ENCODE peak calls at places on chromosome 18, in seven cellular contexts. One of them, this sample, is unnamed.

GRCh38 chr18:9855686-9856085 is 30.1 kb upstream of the TXNDC2 start:
- DNase-seq in T-helper 1 cell: no peak
- DNase-seq in anterior cingulate cortex: no peak
- DNase-seq in naive thymus-derived CD8-positive, alpha-beta T cell: no peak
- DNase-seq in T-helper 17 cell: no peak
- DNase-seq in NCI-H1092 treated with DMSO at 0.1 percent for 48 hours: no peak
- DNase-seq in AG08395: no peak
- DNase-seq in this sample: no peak

GRCh38 chr18:26464128-26465011 is 84.0 kb downstream of the KCTD1 start:
- DNase-seq in NCI-H1092 treated with DMSO at 0.1 percent for 48 hours: no peak
- DNase-seq in T-helper 1 cell: no peak
- DNase-seq in anterior cingulate cortex: no peak
- DNase-seq in naive thymus-derived CD8-positive, alpha-beta T cell: no peak
- DNase-seq in AG08395: no peak
- DNase-seq in T-helper 17 cell: no peak
- DNase-seq in this sample: no peak

GRCh38 chr18:361941-362913 is 94.4 kb upstream of the THOC1 start:
- DNase-seq in T-helper 17 cell: no peak
- DNase-seq in AG08395: peak
- DNase-seq in anterior cingulate cortex: no peak
- DNase-seq in NCI-H1092 treated with DMSO at 0.1 percent for 48 hours: no peak
- DNase-seq in T-helper 1 cell: no peak
- DNase-seq in naive thymus-derived CD8-positive, alpha-beta T cell: no peak
- DNase-seq in this sample: no peak

GRCh38 chr18:63684718-63685117 is 18.0 kb upstream of the SERPINB11 start:
- DNase-seq in AG08395: no peak
- DNase-seq in naive thymus-derived CD8-positive, alpha-beta T cell: no peak
- DNase-seq in T-helper 17 cell: no peak
- DNase-seq in NCI-H1092 treated with DMSO at 0.1 percent for 48 hours: no peak
- DNase-seq in T-helper 1 cell: no peak
- DNase-seq in anterior cingulate cortex: no peak
- DNase-seq in this sample: no peak

GRCh38 chr18:341102-341501 is 73.3 kb upstream of the THOC1 start:
- DNase-seq in anterior cingulate cortex: no peak
- DNase-seq in naive thymus-derived CD8-positive, alpha-beta T cell: no peak
- DNase-seq in T-helper 1 cell: no peak
- DNase-seq in NCI-H1092 treated with DMSO at 0.1 percent for 48 hours: no peak
- DNase-seq in AG08395: no peak
- DNase-seq in T-helper 17 cell: no peak
- DNase-seq in this sample: no peak

GRCh38 chr18:58102875-58103274 is 58.8 kb downstream of the NEDD4L start:
- DNase-seq in anterior cingulate cortex: no peak
- DNase-seq in NCI-H1092 treated with DMSO at 0.1 percent for 48 hours: no peak
- DNase-seq in T-helper 1 cell: no peak
- DNase-seq in AG08395: no peak
- DNase-seq in naive thymus-derived CD8-positive, alpha-beta T cell: no peak
- DNase-seq in T-helper 17 cell: no peak
- DNase-seq in this sample: no peak

GRCh38 chr18:23887035-23887434 is 127.5 kb upstream of the TTC39C start:
- DNase-seq in anterior cingulate cortex: no peak
- DNase-seq in AG08395: no peak
- DNase-seq in NCI-H1092 treated with DMSO at 0.1 percent for 48 hours: peak
- DNase-seq in T-helper 1 cell: no peak
- DNase-seq in T-helper 17 cell: no peak
- DNase-seq in naive thymus-derived CD8-positive, alpha-beta T cell: no peak
- DNase-seq in this sample: no peak

GRCh38 chr18:62814114-62814759 is 98.9 kb downstream of the PHLPP1 start:
- DNase-seq in naive thymus-derived CD8-positive, alpha-beta T cell: no peak
- DNase-seq in anterior cingulate cortex: no peak
- DNase-seq in AG08395: no peak
- DNase-seq in T-helper 17 cell: no peak
- DNase-seq in T-helper 1 cell: no peak
- DNase-seq in NCI-H1092 treated with DMSO at 0.1 percent for 48 hours: no peak
- DNase-seq in this sample: no peak

GRCh38 chr18:14914126-14914525 is 166.2 kb downstream of the ANKRD30B start:
- DNase-seq in NCI-H1092 treated with DMSO at 0.1 percent for 48 hours: no peak
- DNase-seq in anterior cingulate cortex: no peak
- DNase-seq in naive thymus-derived CD8-positive, alpha-beta T cell: no peak
- DNase-seq in T-helper 17 cell: no peak
- DNase-seq in T-helper 1 cell: no peak
- DNase-seq in AG08395: no peak
- DNase-seq in this sample: no peak

GRCh38 chr18:45910405-45911023 is 56.6 kb downstream of the EPG5 start:
- DNase-seq in T-helper 17 cell: peak
- DNase-seq in AG08395: peak
- DNase-seq in NCI-H1092 treated with DMSO at 0.1 percent for 48 hours: peak
- DNase-seq in anterior cingulate cortex: no peak
- DNase-seq in T-helper 1 cell: peak
- DNase-seq in naive thymus-derived CD8-positive, alpha-beta T cell: peak
- DNase-seq in this sample: peak

GRCh38 chr18:68763082-68763481 is 34.8 kb upstream of the CCDC102B start:
- DNase-seq in NCI-H1092 treated with DMSO at 0.1 percent for 48 hours: no peak
- DNase-seq in T-helper 1 cell: no peak
- DNase-seq in naive thymus-derived CD8-positive, alpha-beta T cell: no peak
- DNase-seq in AG08395: no peak
- DNase-seq in T-helper 17 cell: no peak
- DNase-seq in anterior cingulate cortex: no peak
- DNase-seq in this sample: no peak

GRCh38 chr18:58867281-58867961 is 2.7 kb downstream of the ZNF532 start:
- DNase-seq in naive thymus-derived CD8-positive, alpha-beta T cell: no peak
- DNase-seq in T-helper 1 cell: no peak
- DNase-seq in T-helper 17 cell: no peak
- DNase-seq in NCI-H1092 treated with DMSO at 0.1 percent for 48 hours: no peak
- DNase-seq in anterior cingulate cortex: no peak
- DNase-seq in AG08395: peak
- DNase-seq in this sample: peak

GRCh38 chr18:63881851-63882250 is 5.7 kb upstream of the SERPINB2 start:
- DNase-seq in naive thymus-derived CD8-positive, alpha-beta T cell: no peak
- DNase-seq in AG08395: no peak
- DNase-seq in NCI-H1092 treated with DMSO at 0.1 percent for 48 hours: no peak
- DNase-seq in T-helper 17 cell: no peak
- DNase-seq in anterior cingulate cortex: no peak
- DNase-seq in T-helper 1 cell: no peak
- DNase-seq in this sample: no peak

GRCh38 chr18:12531747-12532146 is 124.0 kb downstream of the PRELID3A start:
- DNase-seq in T-helper 1 cell: no peak
- DNase-seq in AG08395: no peak
- DNase-seq in anterior cingulate cortex: no peak
- DNase-seq in T-helper 17 cell: no peak
- DNase-seq in naive thymus-derived CD8-positive, alpha-beta T cell: no peak
- DNase-seq in NCI-H1092 treated with DMSO at 0.1 percent for 48 hours: no peak
- DNase-seq in this sample: no peak

GRCh38 chr18:2894841-2895370 is 48.1 kb downstream of the EMILIN2 start:
- DNase-seq in T-helper 17 cell: no peak
- DNase-seq in anterior cingulate cortex: no peak
- DNase-seq in naive thymus-derived CD8-positive, alpha-beta T cell: no peak
- DNase-seq in T-helper 1 cell: no peak
- DNase-seq in AG08395: no peak
- DNase-seq in NCI-H1092 treated with DMSO at 0.1 percent for 48 hours: no peak
- DNase-seq in this sample: no peak

GRCh38 chr18:72419914-72420313 is 124.2 kb downstream of the CBLN2 start:
- DNase-seq in anterior cingulate cortex: no peak
- DNase-seq in T-helper 17 cell: no peak
- DNase-seq in AG08395: no peak
- DNase-seq in naive thymus-derived CD8-positive, alpha-beta T cell: no peak
- DNase-seq in NCI-H1092 treated with DMSO at 0.1 percent for 48 hours: no peak
- DNase-seq in T-helper 1 cell: no peak
- DNase-seq in this sample: no peak

GRCh38 chr18:27428716-27429475 is 243.8 kb upstream of the CHST9 start:
- DNase-seq in NCI-H1092 treated with DMSO at 0.1 percent for 48 hours: no peak
- DNase-seq in anterior cingulate cortex: no peak
- DNase-seq in T-helper 17 cell: no peak
- DNase-seq in AG08395: no peak
- DNase-seq in naive thymus-derived CD8-positive, alpha-beta T cell: no peak
- DNase-seq in T-helper 1 cell: no peak
- DNase-seq in this sample: no peak

GRCh38 chr18:70494524-70494923 is 205.7 kb downstream of the SOCS6 start:
- DNase-seq in naive thymus-derived CD8-positive, alpha-beta T cell: no peak
- DNase-seq in NCI-H1092 treated with DMSO at 0.1 percent for 48 hours: no peak
- DNase-seq in T-helper 17 cell: no peak
- DNase-seq in AG08395: no peak
- DNase-seq in T-helper 1 cell: no peak
- DNase-seq in anterior cingulate cortex: no peak
- DNase-seq in this sample: no peak

GRCh38 chr18:56189615-56190014 is 448.8 kb downstream of the TXNL1 start:
- DNase-seq in NCI-H1092 treated with DMSO at 0.1 percent for 48 hours: no peak
- DNase-seq in AG08395: no peak
- DNase-seq in T-helper 1 cell: no peak
- DNase-seq in naive thymus-derived CD8-positive, alpha-beta T cell: no peak
- DNase-seq in anterior cingulate cortex: no peak
- DNase-seq in T-helper 17 cell: no peak
- DNase-seq in this sample: no peak

GRCh38 chr18:6561029-6561861 is 146.5 kb upstream of the L3MBTL4 start:
- DNase-seq in AG08395: no peak
- DNase-seq in anterior cingulate cortex: no peak
- DNase-seq in NCI-H1092 treated with DMSO at 0.1 percent for 48 hours: no peak
- DNase-seq in naive thymus-derived CD8-positive, alpha-beta T cell: no peak
- DNase-seq in T-helper 1 cell: no peak
- DNase-seq in T-helper 17 cell: no peak
- DNase-seq in this sample: peak

GRCh38 chr18:75406491-75407445 is 20.7 kb downstream of the SMIM21 start:
- DNase-seq in naive thymus-derived CD8-positive, alpha-beta T cell: no peak
- DNase-seq in NCI-H1092 treated with DMSO at 0.1 percent for 48 hours: no peak
- DNase-seq in anterior cingulate cortex: no peak
- DNase-seq in T-helper 17 cell: no peak
- DNase-seq in T-helper 1 cell: no peak
- DNase-seq in AG08395: no peak
- DNase-seq in this sample: no peak

This sample was measured in G401.